ENCODE peak calls at places on chromosomes 11 and 22, in eight cellular contexts. E is pancreas, U is transverse colon, H is DND-41, W is cardiac muscle cell, T is lower lobe of right lung, I is adrenal gland, Q is MM.1S. Y is an unnamed sample. For H3K4me1, H3K36me3 and H3K27me3, the result is how much of the 10 kb centered on the place peaks cover.

GRCh38 chr22:42271191-42271813 is 849 bp upstream of the TCF20 start:
- DNase-seq in H (no peak), T (no peak), Q (no peak), U (no peak), I (no peak), W (no peak), E (no peak), Y (no peak)

GRCh38 chr11:102757823-102758549 is 22.4 kb downstream of the MMP10 start:
- DNase-seq in W (peak), I (no peak), U (no peak), T (no peak), Q (no peak), E (no peak), H (no peak), Y (no peak)

GRCh38 chr22:22838148-22838786 is 49.3 kb upstream of the IGLL5 start:
- DNase-seq in T (no peak), U (no peak), H (no peak), W (no peak), I (no peak), E (no peak), Q (no peak), Y (no peak)

GRCh38 chr11:833114-833791 is 501 bp downstream of the CD151 start:
- DNase-seq in I (peak), E (peak), H (no peak), W (peak), T (peak), Q (peak), U (peak), Y (no peak)

GRCh38 chr22:28408702-28409101 is 270.9 kb downstream of the TTC28 start:
- DNase-seq in Q (no peak), W (no peak), I (no peak), H (no peak), U (no peak), E (no peak), T (no peak), Y (no peak)

GRCh38 chr11:108496643-108497256 is 1.4 kb downstream of the POGLUT3 start:
- DNase-seq in W (peak), H (no peak), I (no peak), T (no peak), Q (no peak), U (no peak), E (no peak), Y (no peak)

GRCh38 chr11:111230122-111230465 is 15.4 kb upstream of the POU2AF2 start:
- DNase-seq in I (no peak), H (no peak), E (no peak), W (no peak), T (no peak), U (no peak), Q (no peak), Y (no peak)

GRCh38 chr22:19696504-19697276 is 17.6 kb upstream of the SEPTIN5 start:
- DNase-seq in H (no peak), U (no peak), I (no peak), Q (no peak), E (no peak), T (no peak), W (no peak), Y (no peak)

GRCh38 chr22:46428171-46428570 is 92.7 kb downstream of the TRMU start:
- DNase-seq in I (no peak), U (no peak), E (no peak), H (no peak), T (no peak), W (no peak), Q (no peak), Y (no peak)

GRCh38 chr11:8183136-8183535 is 14.3 kb upstream of the RIC3 start:
- DNase-seq in H (no peak), Q (no peak), U (no peak), T (no peak), W (no peak), I (no peak), E (no peak), Y (no peak)

GRCh38 chr11:9219115-9219514 is 46.0 kb downstream of the DENND5A start:
- DNase-seq in T (no peak), W (peak), E (no peak), H (no peak), U (no peak), I (no peak), Q (no peak), Y (no peak)

GRCh38 chr22:39503590-39503989 is 1.5 kb downstream of the MIEF1 start:
- DNase-seq in U (no peak), I (no peak), H (no peak), Q (no peak), W (no peak), E (no peak), T (peak), Y (no peak)

GRCh38 chr11:1338201-1339065 is 29.0 kb upstream of the TOLLIP start:
- DNase-seq in T (no peak), I (peak), Q (no peak), E (peak), H (no peak), U (no peak), W (no peak), Y (no peak)

GRCh38 chr11:10328314-10329090 is 23.6 kb downstream of the ADM start:
- DNase-seq in H (no peak), U (no peak), E (peak), T (no peak), Q (no peak), W (peak), I (peak), Y (peak)

GRCh38 chr22:47171441-47172221 is 409.2 kb downstream of the TBC1D22A start:
- DNase-seq in E (peak), I (peak), H (no peak), W (no peak), U (peak), Q (no peak), T (peak), Y (no peak)

GRCh38 chr11:63915961-63916836 is 765 bp downstream of the RCOR2 start:
- DNase-seq in W (peak), I (no peak), T (no peak), E (peak), H (no peak), U (peak), Q (no peak), Y (peak)

GRCh38 chr22:35630891-35631290 is 13.8 kb upstream of the MB start:
- DNase-seq in Q (no peak), T (no peak), U (no peak), H (no peak), I (no peak), E (no peak), W (no peak), Y (no peak)

GRCh38 chr11:123544631-123545375 is 109.6 kb downstream of the SCN3B start:
- DNase-seq in I (peak), U (no peak), W (no peak), Q (no peak), E (no peak), H (no peak), T (no peak), Y (no peak)

GRCh38 chr22:19801340-19802000 is 40.9 kb downstream of the TBX1 start:
- DNase-seq in E (no peak), I (no peak), W (no peak), Q (no peak), T (peak), U (no peak), H (no peak), Y (no peak)

GRCh38 chr22:41448189-41448808 is 1.7 kb upstream of the TOB2 start:
- DNase-seq in W (peak), U (peak), Q (peak), H (peak), E (peak), I (peak), T (peak), Y (peak)

GRCh38 chr11:108034034-108034433 is 25.3 kb downstream of the CUL5 start:
- DNase-seq in Q (no peak), U (no peak), H (no peak), I (no peak), T (no peak), E (no peak), W (no peak), Y (no peak)

GRCh38 chr22:37496651-37497599 is 10.7 kb upstream of the MFNG start:
- DNase-seq in W (peak), I (no peak), U (no peak), T (no peak), Q (no peak), E (no peak), H (no peak), Y (no peak)

GRCh38 chr11:103901656-103902055 is 134.8 kb upstream of the DDI1 start:
- DNase-seq in T (no peak), H (no peak), E (no peak), W (peak), I (no peak), U (no peak), Q (no peak), Y (no peak)

GRCh38 chr22:42473484-42474193 is 41.4 kb upstream of the NFAM1 start:
- DNase-seq in U (no peak), T (no peak), E (no peak), Q (peak), I (no peak), H (peak), W (peak), Y (peak)

GRCh38 chr22:23278883-23279675 is 98.8 kb downstream of the BCR start:
- DNase-seq in W (peak), Q (no peak), T (peak), E (peak), H (no peak), I (no peak), U (peak), Y (no peak)

GRCh38 chr11:93216511-93217121 is 18.8 kb upstream of the SLC36A4 start:
- DNase-seq in T (no peak), U (no peak), W (no peak), I (no peak), Q (no peak), H (no peak), E (no peak), Y (no peak)

GRCh38 chr22:23075050-23075449 is 4.7 kb downstream of the GNAZ start:
- DNase-seq in T (peak), H (no peak), I (no peak), Q (no peak), U (no peak), W (no peak), E (no peak), Y (no peak)

GRCh38 chr11:1295086-1295485 is 14.3 kb downstream of the TOLLIP start:
- DNase-seq in U (peak), H (no peak), Q (no peak), W (no peak), E (no peak), T (peak), I (peak), Y (no peak)

GRCh38 chr11:78930810-78931209 is 356.1 kb upstream of the NARS2 start:
- DNase-seq in U (no peak), E (no peak), H (no peak), W (no peak), T (no peak), Q (no peak), I (no peak), Y (no peak)

GRCh38 chr11:15101072-15101701 is 13.5 kb upstream of the INSC start:
- DNase-seq in I (peak), Q (peak), W (peak), E (peak), U (peak), T (peak), H (peak), Y (peak)

GRCh38 chr11:125263268-125263790 is 98.8 kb downstream of the PKNOX2 start:
- DNase-seq in E (peak), U (peak), I (peak), W (peak), Q (no peak), H (no peak), T (peak), Y (peak)

GRCh38 chr11:10885703-10886363 is 28.0 kb upstream of the ZBED5 start:
- DNase-seq in I (no peak), Q (no peak), U (no peak), T (no peak), H (no peak), E (no peak), W (peak), Y (no peak)

GRCh38 chr11:122661182-122661945 is 5.8 kb downstream of the UBASH3B start:
- DNase-seq in H (no peak), Q (no peak), E (no peak), I (no peak), T (no peak), U (no peak), W (no peak), Y (peak)

GRCh38 chr11:73931039-73931645 is 19.7 kb upstream of the DNAJB13 start:
- DNase-seq in H (peak), U (no peak), E (peak), I (peak), W (peak), T (no peak), Q (peak), Y (peak)

GRCh38 chr11:34784318-34784841 is 131.8 kb downstream of the APIP start:
- DNase-seq in H (no peak), U (no peak), T (no peak), W (no peak), E (no peak), Q (peak), I (no peak), Y (no peak)

GRCh38 chr11:68524681-68525080 is 64.1 kb downstream of the PPP6R3 start:
- DNase-seq in E (no peak), U (no peak), H (no peak), W (no peak), T (no peak), Q (no peak), I (no peak), Y (no peak)

GRCh38 chr11:91314521-91314920 is 910.1 kb upstream of the FAT3 start:
- DNase-seq in E (no peak), I (no peak), W (no peak), T (no peak), Q (no peak), U (no peak), H (no peak), Y (no peak)

DNA sequence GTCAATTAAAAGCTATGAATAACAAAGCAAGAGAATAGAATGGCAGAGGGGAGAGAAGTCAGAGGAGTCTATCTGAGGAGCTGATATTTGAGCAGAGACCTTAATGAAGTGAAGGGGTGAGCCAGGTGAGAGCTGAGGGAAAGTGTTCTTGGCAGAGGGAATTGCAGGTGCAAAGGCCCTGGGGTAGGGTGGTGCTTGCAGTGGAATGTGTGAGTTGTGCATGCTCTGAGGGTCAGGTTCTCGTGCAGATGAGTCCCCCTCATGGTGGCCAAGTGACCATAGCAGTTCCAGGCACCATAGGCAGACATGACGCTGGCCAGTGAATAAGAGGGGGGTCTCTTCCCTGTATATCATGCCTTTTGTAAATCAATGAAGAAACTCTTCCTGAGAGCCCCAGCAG is 58.9 kb upstream of the ALX4 start:
- DNase-seq in E (no peak), T (no peak), U (no peak), Q (no peak), W (no peak), I (no peak), H (no peak), Y (no peak)
- H3K4me1 ChIP-seq in E (under half), T (under half), U (under half), Q (under half), W (under half), I (under half), H (under half), Y (under half)

DNA sequence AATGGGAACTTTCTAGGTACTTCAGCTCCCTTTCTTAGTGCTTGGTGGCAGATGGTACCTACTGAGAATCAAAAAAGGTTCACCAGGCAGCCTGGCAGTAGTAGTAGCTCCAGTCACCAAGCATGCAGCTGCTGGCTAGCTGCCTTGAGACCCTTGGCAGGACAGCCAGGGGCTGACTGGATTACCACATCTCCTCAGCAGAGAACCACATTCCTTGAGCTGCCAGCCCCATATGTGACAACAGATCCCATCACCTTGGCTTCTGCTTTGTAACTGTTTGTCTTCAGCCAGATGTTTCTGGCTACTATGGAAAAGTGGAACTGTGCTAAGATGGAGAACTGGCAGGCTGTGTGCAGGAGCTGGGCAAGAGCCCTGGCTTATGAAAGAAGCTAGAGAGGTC is 39.6 kb upstream of the CHRM4 start:
- DNase-seq in H (no peak), U (no peak), I (no peak), T (no peak), E (no peak), W (no peak), Q (no peak), Y (no peak)
- H3K36me3 ChIP-seq in H (half or more), U (under half), I (under half), T (half or more), E (under half), W (under half), Q (under half), Y (under half)

DNA sequence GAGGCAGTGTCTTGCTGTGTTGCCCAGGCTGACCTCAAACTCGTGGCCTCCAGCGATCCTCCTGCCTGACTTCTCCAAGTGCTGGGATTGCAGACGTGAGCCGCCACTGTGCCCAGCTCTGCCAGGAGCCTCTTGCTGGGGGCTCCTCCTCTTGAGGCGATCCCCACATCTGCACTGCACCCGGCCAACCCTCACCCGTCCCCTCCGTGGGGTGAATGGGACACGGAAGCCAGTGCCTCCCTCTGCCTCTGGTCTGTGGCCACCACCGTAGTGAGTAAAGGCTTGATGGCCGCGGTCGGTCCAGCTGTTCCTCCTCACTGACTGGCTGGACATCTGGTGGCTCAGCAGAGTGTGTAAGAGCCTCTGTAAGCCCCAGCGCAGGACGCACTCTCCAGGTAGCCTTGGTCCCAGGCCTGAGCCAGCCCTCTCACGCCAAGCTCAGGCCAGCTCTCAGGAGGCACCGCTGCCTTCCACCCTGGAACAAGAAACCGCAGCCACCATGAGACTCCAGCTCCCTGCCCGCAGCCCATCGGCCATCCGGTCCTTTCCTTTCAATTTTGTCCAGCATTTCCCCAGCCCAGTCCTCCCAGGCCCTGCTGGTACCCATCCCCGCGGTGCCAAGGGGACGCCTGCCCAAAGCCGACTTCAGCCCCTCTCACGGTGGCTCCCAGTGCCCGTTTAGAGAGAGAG is 100.3 kb downstream of the BRD1 start:
- DNase-seq in U (no peak), Q (no peak), W (no peak), E (no peak), H (no peak), T (no peak), I (peak), Y (no peak)
- H3K27me3 ChIP-seq in U (half or more), Q (half or more), W (half or more), E (under half), H (under half), T (half or more), I (under half), Y (half or more)

DNA sequence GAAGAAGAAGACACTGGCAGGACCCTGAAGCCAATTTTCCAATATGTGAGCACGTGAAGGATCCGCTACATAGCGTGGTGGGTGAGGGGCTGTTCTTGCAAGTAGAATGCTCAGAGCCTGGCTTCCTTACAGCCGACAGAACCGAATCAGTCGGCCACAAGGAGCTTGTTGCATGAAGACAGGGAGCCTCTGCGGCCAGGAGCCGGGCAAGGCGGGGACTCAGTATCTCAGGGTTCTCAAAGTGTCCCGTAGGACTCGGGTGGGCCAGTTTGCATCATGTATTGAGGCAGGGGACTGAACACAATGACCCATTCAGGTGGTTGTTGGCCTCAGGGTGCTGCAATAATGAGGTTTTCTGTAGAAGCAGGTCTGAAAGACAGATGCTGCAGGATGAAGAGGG is 289.5 kb downstream of the NTM start:
- DNase-seq in U (no peak), T (no peak), E (no peak), Q (no peak), H (no peak), I (peak), W (no peak), Y (no peak)
- H3K4me1 ChIP-seq in U (under half), T (under half), E (under half), Q (under half), H (half or more), I (under half), W (under half), Y (under half)

Y was measured in SJCRH30.